ENCODE peak calls at places on chromosomes 7 and 10, in five cellular contexts. One of them, this sample, is unnamed.

GRCh38 chr10:75211007-75211735 is 575 bp downstream of the VDAC2 start:
- DNase-seq in heart right ventricle: no peak
- DNase-seq in lower lobe of right lung: no peak
- DNase-seq in bronchial epithelial cell: peak; percentile 74
- DNase-seq in cardiac fibroblast: peak; percentile 78
- DNase-seq in this sample: no peak

GRCh38 chr10:124225468-124226270 is 132.3 kb upstream of the CHST15 start:
- DNase-seq in heart right ventricle: no peak
- DNase-seq in lower lobe of right lung: no peak
- DNase-seq in bronchial epithelial cell: no peak
- DNase-seq in cardiac fibroblast: no peak
- DNase-seq in this sample: no peak

GRCh38 chr7:79683185-79683890 is 229.9 kb upstream of the MAGI2 start:
- DNase-seq in heart right ventricle: no peak
- DNase-seq in lower lobe of right lung: no peak
- DNase-seq in bronchial epithelial cell: peak; percentile 83
- DNase-seq in cardiac fibroblast: no peak
- DNase-seq in this sample: no peak

GRCh38 chr7:41971640-41972187 is 265.3 kb downstream of the GLI3 start:
- DNase-seq in heart right ventricle: no peak
- DNase-seq in lower lobe of right lung: no peak
- DNase-seq in bronchial epithelial cell: no peak
- DNase-seq in cardiac fibroblast: no peak
- DNase-seq in this sample: no peak

GRCh38 chr7:155920068-155920461 is 107.8 kb upstream of the SHH start:
- DNase-seq in heart right ventricle: no peak
- DNase-seq in lower lobe of right lung: no peak
- DNase-seq in bronchial epithelial cell: no peak
- DNase-seq in cardiac fibroblast: no peak
- DNase-seq in this sample: no peak

GRCh38 chr7:25716421-25716820 is 435.6 kb upstream of the NFE2L3 start:
- DNase-seq in heart right ventricle: no peak
- DNase-seq in lower lobe of right lung: no peak
- DNase-seq in bronchial epithelial cell: no peak
- DNase-seq in cardiac fibroblast: no peak
- DNase-seq in this sample: no peak

GRCh38 chr10:27529010-27529783 is 25.1 kb downstream of the RAB18 start:
- DNase-seq in heart right ventricle: no peak
- DNase-seq in lower lobe of right lung: no peak
- DNase-seq in bronchial epithelial cell: no peak
- DNase-seq in cardiac fibroblast: peak; percentile 46
- DNase-seq in this sample: no peak

GRCh38 chr7:20742913-20743312 is 43.8 kb downstream of the SP8 start:
- DNase-seq in heart right ventricle: no peak
- DNase-seq in lower lobe of right lung: no peak
- DNase-seq in bronchial epithelial cell: no peak
- DNase-seq in cardiac fibroblast: no peak
- DNase-seq in this sample: no peak

GRCh38 chr7:117008849-117009531 is 55.7 kb downstream of the ST7 start:
- DNase-seq in heart right ventricle: no peak
- DNase-seq in lower lobe of right lung: no peak
- DNase-seq in bronchial epithelial cell: no peak
- DNase-seq in cardiac fibroblast: peak; percentile 80
- DNase-seq in this sample: no peak

GRCh38 chr7:87671-88070 is 104.7 kb upstream of the FAM20C start:
- DNase-seq in heart right ventricle: no peak
- DNase-seq in lower lobe of right lung: no peak
- DNase-seq in bronchial epithelial cell: no peak
- DNase-seq in cardiac fibroblast: no peak
- DNase-seq in this sample: peak; percentile 58

GRCh38 chr7:29564455-29565185 is 985 bp downstream of the PRR15 start:
- DNase-seq in heart right ventricle: peak; percentile 56
- DNase-seq in lower lobe of right lung: peak; percentile 76
- DNase-seq in bronchial epithelial cell: peak; percentile 73
- DNase-seq in cardiac fibroblast: peak; percentile 81
- DNase-seq in this sample: peak; percentile 26
- H3K4me3 ChIP-seq in heart right ventricle: peak overlapping the region; percentile 42
- H3K4me3 ChIP-seq in lower lobe of right lung: peak overlapping the region; percentile 60
- H3K4me3 ChIP-seq in bronchial epithelial cell: peak overlapping the region; percentile 42
- H3K4me3 ChIP-seq in cardiac fibroblast: peak overlapping the region; percentile 74
- H3K4me3 ChIP-seq in this sample: no peak overlapping the region

DNA sequence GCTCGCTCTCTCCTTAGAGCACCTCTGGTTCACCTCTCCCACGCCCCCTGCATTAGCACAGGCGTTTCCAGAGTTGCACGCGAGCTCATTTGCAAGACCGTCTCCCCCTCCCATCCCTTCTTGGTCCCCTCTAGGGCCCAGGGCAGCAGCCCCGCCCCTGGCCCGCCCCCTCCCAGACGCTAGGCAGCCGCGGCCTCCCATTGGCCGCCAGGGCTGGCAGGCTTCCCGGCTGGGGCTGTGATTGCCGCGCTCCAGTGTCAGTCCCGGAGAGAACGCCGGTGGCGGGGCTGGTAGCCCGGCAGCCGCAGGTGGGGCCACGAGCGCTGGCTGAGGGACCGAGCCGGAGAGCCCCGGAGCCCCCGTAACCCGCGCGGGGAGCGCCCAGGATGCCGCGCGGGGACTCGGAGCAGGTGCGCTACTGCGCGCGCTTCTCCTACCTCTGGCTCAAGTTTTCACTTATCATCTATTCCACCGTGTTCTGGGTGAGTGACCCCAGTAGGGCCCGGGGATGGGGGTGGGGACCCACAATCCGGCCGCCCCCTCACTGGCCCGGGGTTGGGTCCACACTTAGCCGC is at the start of gene TSPAN15:
- DNase-seq in heart right ventricle: peak; percentile 94
- DNase-seq in lower lobe of right lung: peak; percentile 92
- DNase-seq in bronchial epithelial cell: peak; percentile 66
- DNase-seq in cardiac fibroblast: peak; percentile 68
- DNase-seq in this sample: peak; percentile 94
- H3K4me3 ChIP-seq in heart right ventricle: peak within 1 kb of the TSS; percentile 87
- H3K4me3 ChIP-seq in lower lobe of right lung: peak within 1 kb of the TSS; percentile 79
- H3K4me3 ChIP-seq in bronchial epithelial cell: peak within 1 kb of the TSS; percentile 54
- H3K4me3 ChIP-seq in cardiac fibroblast: peak within 1 kb of the TSS; percentile 57
- H3K4me3 ChIP-seq in this sample: peak within 1 kb of the TSS; percentile 83

GRCh38 chr7:9231683-9232082 is 798.3 kb downstream of the NXPH1 start:
- DNase-seq in heart right ventricle: no peak
- DNase-seq in lower lobe of right lung: no peak
- DNase-seq in bronchial epithelial cell: no peak
- DNase-seq in cardiac fibroblast: no peak
- DNase-seq in this sample: no peak
- H3K4me3 ChIP-seq in heart right ventricle: no peak overlapping the region
- H3K4me3 ChIP-seq in lower lobe of right lung: no peak overlapping the region
- H3K4me3 ChIP-seq in bronchial epithelial cell: no peak overlapping the region
- H3K4me3 ChIP-seq in cardiac fibroblast: no peak overlapping the region
- H3K4me3 ChIP-seq in this sample: no peak overlapping the region

DNA sequence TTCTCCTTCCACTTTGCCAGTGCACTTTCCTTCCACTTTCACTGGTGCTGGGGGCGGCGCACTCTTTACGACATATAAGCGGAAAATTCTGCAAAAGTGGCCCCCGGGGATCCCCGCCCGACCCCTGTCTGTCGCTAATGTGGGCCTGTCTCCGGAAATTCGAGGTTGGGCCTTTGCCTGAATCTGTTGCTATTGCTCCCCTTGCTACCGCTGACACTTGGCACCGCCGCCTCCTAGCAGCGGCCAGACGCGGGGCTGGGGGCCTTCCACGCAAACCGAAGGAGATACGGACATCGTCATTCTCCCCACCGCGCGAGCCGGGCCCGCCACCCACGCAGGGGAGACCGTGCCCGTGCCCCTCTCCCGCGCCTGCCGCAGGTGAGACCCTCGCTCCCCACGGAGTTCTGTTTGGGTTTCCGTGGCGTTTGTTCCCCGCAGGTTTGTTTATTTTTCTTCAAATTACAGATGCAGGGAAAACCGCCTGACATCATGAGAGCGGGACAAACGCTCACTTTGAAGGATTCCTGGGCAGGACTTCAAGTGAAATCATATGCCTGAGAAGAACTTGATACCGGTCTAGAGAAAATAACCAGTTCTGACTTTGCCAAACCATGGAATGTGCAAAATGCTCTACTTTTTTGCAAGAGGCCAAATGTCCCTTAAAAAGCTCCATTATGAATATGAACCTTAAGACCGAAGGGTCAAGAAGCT is 5.0 kb downstream of the TWIST1 start:
- DNase-seq in heart right ventricle: peak; percentile 18
- DNase-seq in lower lobe of right lung: no peak
- DNase-seq in bronchial epithelial cell: no peak
- DNase-seq in cardiac fibroblast: peak; percentile 63
- DNase-seq in this sample: no peak
- H3K4me3 ChIP-seq in heart right ventricle: peak overlapping the region; percentile 26
- H3K4me3 ChIP-seq in lower lobe of right lung: no peak overlapping the region
- H3K4me3 ChIP-seq in bronchial epithelial cell: no peak overlapping the region
- H3K4me3 ChIP-seq in cardiac fibroblast: peak overlapping the region; percentile 35
- H3K4me3 ChIP-seq in this sample: no peak overlapping the region

GRCh38 chr10:103280505-103280904 is 3.6 kb downstream of the INA start:
- DNase-seq in heart right ventricle: no peak
- DNase-seq in lower lobe of right lung: no peak
- DNase-seq in bronchial epithelial cell: no peak
- DNase-seq in cardiac fibroblast: no peak
- DNase-seq in this sample: no peak
- H3K4me3 ChIP-seq in heart right ventricle: no peak overlapping the region
- H3K4me3 ChIP-seq in lower lobe of right lung: no peak overlapping the region
- H3K4me3 ChIP-seq in bronchial epithelial cell: no peak overlapping the region
- H3K4me3 ChIP-seq in cardiac fibroblast: no peak overlapping the region
- H3K4me3 ChIP-seq in this sample: no peak overlapping the region

This sample was measured in upper lobe of left lung.